ENCODE peak calls at places on chromosomes 13 and 19, in five cellular contexts. C is left ventricle myocardium inferior, Y is GM23338, U is psoas muscle, R is cardiac fibroblast. X is an unnamed sample.

GRCh38 chr19:46159418-46159817 is 11.4 kb downstream of the IGFL2 start:
- DNase-seq in C (no peak), Y (no peak), U (no peak), R (no peak), X (no peak)

GRCh38 chr19:45716314-45717130 is 14.2 kb downstream of the FBXO46 start:
- DNase-seq in C (no peak), Y (peak; percentile 61), U (no peak), R (peak; percentile 38), X (peak; percentile 22)

GRCh38 chr13:113220877-113221276 is 11.5 kb downstream of the CUL4A start:
- DNase-seq in C (peak; percentile 54), Y (peak; percentile 22), U (no peak), R (peak; percentile 31), X (no peak)

GRCh38 chr19:15123900-15124299 is 16.7 kb downstream of the SYDE1 start:
- DNase-seq in C (peak; percentile 85), Y (no peak), U (peak; percentile 57), R (no peak), X (peak; percentile 37)

GRCh38 chr19:12946092-12946845 is 607 bp downstream of the RAD23A start:
- DNase-seq in C (peak; percentile 62), Y (peak; percentile 95), U (peak; percentile 79), R (peak; percentile 83), X (peak; percentile 52)

GRCh38 chr13:109393045-109393444 is 393.3 kb downstream of the IRS2 start:
- DNase-seq in C (no peak), Y (no peak), U (no peak), R (no peak), X (no peak)

GRCh38 chr13:109254271-109254670 is 532.1 kb downstream of the IRS2 start:
- DNase-seq in C (no peak), Y (no peak), U (no peak), R (no peak), X (no peak)

GRCh38 chr13:49495783-49496762 is at the start of gene PHF11:
- DNase-seq in C (peak; percentile 81), Y (peak; percentile 78), U (peak; percentile 82), R (peak; percentile 82), X (peak; percentile 76)

GRCh38 chr13:110338441-110339101 is 31.5 kb downstream of the COL4A2 start:
- DNase-seq in C (peak; percentile 69), Y (no peak), U (no peak), R (peak; percentile 84), X (peak; percentile 68)

GRCh38 chr13:62321895-62322294 is 906.2 kb upstream of the PCDH20 start:
- DNase-seq in C (no peak), Y (no peak), U (no peak), R (no peak), X (no peak)

GRCh38 chr13:62324842-62325241 is 909.2 kb upstream of the PCDH20 start:
- DNase-seq in C (no peak), Y (no peak), U (no peak), R (no peak), X (no peak)

GRCh38 chr13:62321139-62321538 is 905.5 kb upstream of the PCDH20 start:
- DNase-seq in C (no peak), Y (no peak), U (no peak), R (no peak), X (no peak)

GRCh38 chr13:62320731-62321130 is 905.1 kb upstream of the PCDH20 start:
- DNase-seq in C (no peak), Y (no peak), U (no peak), R (no peak), X (no peak)

DNA sequence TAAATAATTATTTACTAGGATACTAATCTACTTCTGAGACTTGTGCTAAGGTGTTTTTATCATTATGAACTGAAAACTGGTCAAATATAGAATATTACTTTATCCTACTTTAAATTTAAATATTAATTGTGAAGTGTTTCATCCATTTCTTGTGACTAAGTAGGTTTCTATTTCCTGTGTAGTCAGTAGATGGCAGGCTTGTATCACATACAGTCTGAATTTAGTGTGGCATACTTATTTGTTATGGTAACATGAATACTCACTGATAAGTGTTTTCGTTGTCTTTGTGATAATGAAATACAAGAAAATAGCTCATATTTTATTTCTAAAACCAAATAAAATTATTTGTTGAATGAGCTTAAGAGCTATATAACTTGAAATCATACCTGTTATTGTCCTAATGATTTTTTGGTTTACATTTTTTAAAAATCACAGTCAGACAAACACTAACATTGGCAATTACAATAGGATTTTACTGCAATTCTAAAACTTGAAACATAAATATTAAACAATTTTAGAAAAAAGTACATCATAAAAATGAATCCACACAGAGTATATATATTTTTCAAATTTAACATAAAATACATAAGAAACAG is 904.6 kb upstream of the PCDH20 start:
- DNase-seq in C (no peak), Y (peak; percentile 63), U (no peak), R (peak; percentile 58), X (no peak)
- TF ChIP-seq CTCF in C (peak; percentile 62), Y (peak; percentile 69), U (peak; percentile 41), R (peak; percentile 32), X (no peak)

GRCh38 chr19:48415395-48415794 is 21.9 kb downstream of the GRIN2D start:
- DNase-seq in C (peak; percentile 81), Y (peak; percentile 99), U (peak; percentile 78), R (peak; percentile 58), X (peak; percentile 50)
- H3K4me3 ChIP-seq in C (peak overlapping the region; percentile 55), Y (peak overlapping the region; percentile 47), U (peak overlapping the region; percentile 39), R (no peak overlapping the region), X (no peak overlapping the region)

DNA sequence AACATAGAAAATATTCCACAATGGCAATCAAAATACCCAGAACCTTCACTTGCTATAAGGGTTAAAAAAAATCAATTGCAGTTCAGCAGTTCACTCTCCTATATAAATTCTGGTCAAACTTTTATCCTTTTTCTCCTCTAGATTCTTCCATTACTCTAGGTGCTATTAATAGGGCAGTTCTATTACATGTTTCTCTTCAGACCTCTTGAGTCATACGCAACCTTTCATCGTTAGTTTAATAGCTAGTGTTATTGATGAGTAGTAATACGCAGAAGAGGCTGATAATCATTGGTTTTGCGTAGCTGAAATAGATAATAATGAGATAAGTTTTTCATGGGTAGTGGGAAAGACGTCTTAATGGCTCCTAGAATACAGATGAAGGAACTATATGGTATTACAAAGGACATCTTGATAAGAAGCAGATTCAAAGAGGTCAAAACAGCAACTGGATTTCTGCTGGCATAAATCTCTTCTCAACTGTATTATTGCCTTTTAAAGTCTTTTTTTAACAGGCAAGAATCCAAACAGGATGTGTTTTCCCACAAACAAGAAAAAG is 118.3 kb upstream of the STARD13 start:
- DNase-seq in C (no peak), Y (no peak), U (no peak), R (no peak), X (no peak)
- TF ChIP-seq CTCF in C (no peak), Y (no peak), U (no peak), R (no peak), X (no peak)

DNA sequence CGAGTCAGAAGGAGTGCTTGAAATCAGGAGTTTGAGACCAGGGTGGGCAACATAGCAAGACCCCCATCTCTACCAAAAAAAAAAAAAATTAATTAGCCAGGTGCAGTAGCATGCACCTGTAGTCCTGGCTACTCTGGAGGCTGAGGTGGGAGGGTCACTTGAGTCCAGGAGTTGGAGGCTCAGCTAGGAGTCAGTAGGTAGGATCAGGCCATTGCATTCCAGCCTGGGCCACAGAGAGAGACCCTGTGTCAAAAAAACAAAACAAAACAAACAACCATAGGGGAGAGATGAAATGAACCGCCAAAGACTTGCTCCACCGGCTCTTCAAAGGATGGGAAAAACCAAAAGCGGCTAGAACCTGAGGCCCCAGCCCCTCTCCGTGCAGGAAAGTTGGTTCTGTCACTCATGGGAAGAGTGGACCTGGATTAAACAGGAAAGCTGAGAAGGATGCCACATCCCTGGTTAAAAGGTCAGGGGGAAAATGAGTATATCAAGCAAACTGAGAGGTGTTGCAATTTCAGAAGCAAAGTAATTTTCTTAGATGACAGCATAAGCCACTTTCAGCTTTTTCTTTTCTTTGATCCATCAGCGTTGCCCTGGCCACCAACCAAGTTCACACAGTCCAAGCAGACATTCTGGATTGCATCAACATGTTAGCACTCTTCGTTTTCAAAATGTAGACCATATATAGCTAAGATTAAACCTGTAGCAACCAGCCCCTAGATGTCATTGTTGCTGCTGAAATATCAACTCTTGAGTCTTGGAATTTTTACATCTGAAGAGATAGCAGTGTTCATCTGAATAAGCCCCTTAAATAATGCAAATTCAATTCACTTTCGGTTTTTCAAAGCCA is 8.9 kb upstream of the ZNF507 start:
- DNase-seq in C (peak; percentile 34), Y (no peak), U (no peak), R (peak; percentile 70), X (peak; percentile 39)
- H3K4me3 ChIP-seq in C (peak overlapping the region; percentile 57), Y (no peak overlapping the region), U (no peak overlapping the region), R (peak overlapping the region; percentile 28), X (no peak overlapping the region)

GRCh38 chr13:96796234-96796633 is 198.0 kb downstream of the OXGR1 start:
- DNase-seq in C (no peak), Y (no peak), U (no peak), R (peak; percentile 44), X (no peak)
- TF ChIP-seq CTCF in C (no peak), Y (no peak), U (no peak), R (peak; percentile 60), X (no peak)

DNA sequence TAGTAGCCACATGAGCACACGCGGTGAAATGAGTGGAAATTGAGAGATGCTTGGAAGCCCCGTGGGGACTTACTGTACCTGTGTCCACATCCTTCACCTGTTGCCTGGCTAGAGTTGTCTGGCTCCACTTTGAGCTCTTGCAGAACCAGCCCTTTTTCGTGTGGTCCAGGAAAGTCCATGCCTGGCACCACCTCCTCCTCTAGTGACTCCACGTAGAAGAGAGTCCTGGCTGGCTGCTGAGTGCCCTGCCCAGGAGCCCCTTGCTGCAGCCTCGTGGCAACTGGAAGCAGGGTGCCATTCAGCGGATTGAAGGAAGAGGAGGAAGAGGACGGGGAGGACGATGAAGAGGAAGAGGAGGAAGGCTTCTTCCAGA is 515 bp upstream of the ATXN8OS start:
- DNase-seq in C (no peak), Y (no peak), U (no peak), R (no peak), X (no peak)
- H3K4me3 ChIP-seq in C (no peak overlapping the region), Y (peak overlapping the region; percentile 72), U (no peak overlapping the region), R (no peak overlapping the region), X (no peak overlapping the region)

DNA sequence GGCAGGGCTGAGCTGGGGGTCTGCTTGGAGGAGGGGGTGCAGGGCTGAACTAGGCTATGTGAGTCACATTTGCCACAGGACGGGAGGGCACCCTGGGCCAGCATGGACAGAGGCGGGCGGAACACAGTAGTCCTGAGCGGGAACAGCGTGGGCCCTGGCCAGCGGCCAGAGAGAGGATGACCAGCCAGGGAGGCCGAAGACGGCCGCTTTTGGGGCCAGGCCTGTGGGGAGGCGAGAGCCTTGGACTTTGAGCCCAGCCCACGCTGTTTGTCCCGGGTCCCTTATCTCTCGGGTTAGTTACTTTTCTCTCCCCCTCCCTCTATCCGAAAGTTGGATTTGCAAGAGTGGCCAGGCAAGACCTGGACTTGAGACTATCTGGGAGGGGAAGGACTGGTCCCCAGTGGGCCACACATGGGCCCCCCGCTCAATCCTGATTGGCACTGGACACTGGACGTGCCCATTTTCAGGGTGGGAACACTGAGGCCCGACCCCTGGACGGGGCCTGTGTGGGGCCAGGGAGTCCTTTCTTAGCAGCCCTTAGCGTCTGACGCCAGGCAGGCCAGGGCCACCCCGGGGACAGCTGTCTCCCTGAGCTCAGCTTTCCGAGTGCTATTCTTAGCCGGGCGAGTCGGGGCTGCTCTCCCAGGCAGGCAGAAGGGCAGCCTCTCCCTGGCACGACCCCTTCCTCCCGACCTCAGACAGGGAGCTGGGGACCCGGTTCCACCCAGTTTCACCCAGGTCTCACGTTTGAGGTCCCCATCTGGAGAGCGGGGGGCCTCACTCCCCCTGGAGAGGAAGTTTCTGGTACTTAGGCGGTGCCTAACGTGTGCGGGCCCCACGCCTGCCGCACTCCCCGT is 833 bp downstream of the GAMT start:
- DNase-seq in C (peak; percentile 71), Y (no peak), U (peak; percentile 81), R (peak; percentile 33), X (no peak)
- TF ChIP-seq CTCF in C (no peak), Y (no peak), U (no peak), R (no peak), X (no peak)

GRCh38 chr13:43472344-43472743 is 314.4 kb downstream of the ENOX1 start:
- DNase-seq in C (no peak), Y (no peak), U (no peak), R (no peak), X (no peak)
- H3K4me3 ChIP-seq in C (no peak overlapping the region), Y (no peak overlapping the region), U (no peak overlapping the region), R (no peak overlapping the region), X (no peak overlapping the region)